ENCODE peak calls at places on chromosomes 1 and 21, in eight cellular contexts. N is HuH-7, V is GM04503, F is retina, D is HCEC 1CT, U is T-helper 2 cell, L is GF-D8, P is aorta. C is an unnamed sample.

GRCh38 chr1:86429122-86429725 is 5.3 kb downstream of the CLCA2 start:
- DNase-seq in N (no peak), V (no peak), F (no peak), D (no peak), U (no peak), L (no peak), P (no peak), C (no peak)

GRCh38 chr1:50827546-50827945 is 132.5 kb downstream of the FAF1 start:
- DNase-seq in N (no peak), V (no peak), F (no peak), D (no peak), U (no peak), L (no peak), P (no peak), C (no peak)

GRCh38 chr1:164320780-164321683 is 238.0 kb upstream of the PBX1 start:
- DNase-seq in N (peak; percentile 18), V (no peak), F (peak; percentile 77), D (peak; percentile 8), U (no peak), L (no peak), P (no peak), C (no peak)

GRCh38 chr1:200269256-200269655 is 140.6 kb downstream of the ZNF281 start:
- DNase-seq in N (no peak), V (no peak), F (no peak), D (no peak), U (no peak), L (no peak), P (no peak), C (no peak)

GRCh38 chr1:109828756-109829505 is 65.2 kb upstream of the EPS8L3 start:
- DNase-seq in N (no peak), V (no peak), F (no peak), D (peak; percentile 23), U (no peak), L (no peak), P (no peak), C (no peak)

GRCh38 chr1:197638316-197638715 is 137.0 kb downstream of the DENND1B start:
- DNase-seq in N (no peak), V (no peak), F (peak; percentile 26), D (no peak), U (no peak), L (no peak), P (no peak), C (no peak)

GRCh38 chr21:29152936-29153335 is 22.5 kb downstream of the MAP3K7CL start:
- DNase-seq in N (no peak), V (no peak), F (no peak), D (no peak), U (no peak), L (no peak), P (no peak), C (no peak)

GRCh38 chr1:147475488-147475887 is 65.8 kb upstream of the BCL9 start:
- DNase-seq in N (no peak), V (no peak), F (no peak), D (no peak), U (no peak), L (no peak), P (no peak), C (no peak)

GRCh38 chr1:67683736-67684525 is 1.1 kb upstream of the GADD45A start:
- DNase-seq in N (no peak), V (no peak), F (no peak), D (peak; percentile 54), U (no peak), L (no peak), P (no peak), C (no peak)

GRCh38 chr1:161188381-161188780 is 10.5 kb downstream of the ADAMTS4 start:
- DNase-seq in N (no peak), V (no peak), F (no peak), D (no peak), U (no peak), L (no peak), P (no peak), C (no peak)

GRCh38 chr1:97304366-97304765 is 582.8 kb downstream of the PTBP2 start:
- DNase-seq in N (no peak), V (no peak), F (peak; percentile 35), D (no peak), U (no peak), L (no peak), P (no peak), C (no peak)

GRCh38 chr1:102970496-102971078 is 137.7 kb downstream of the COL11A1 start:
- DNase-seq in N (peak; percentile 10), V (peak; percentile 5), F (peak; percentile 33), D (peak; percentile 76), U (no peak), L (no peak), P (no peak), C (peak; percentile 9)

GRCh38 chr1:205543351-205544305 is 39.2 kb downstream of the CDK18 start:
- DNase-seq in N (no peak), V (peak; percentile 51), F (peak; percentile 82), D (peak; percentile 54), U (no peak), L (no peak), P (peak; percentile 92), C (peak; percentile 50)

GRCh38 chr1:11502516-11502915 is 23.6 kb downstream of the DISP3 start:
- DNase-seq in N (no peak), V (no peak), F (no peak), D (no peak), U (no peak), L (no peak), P (no peak), C (no peak)

GRCh38 chr1:186519981-186520380 is 59.1 kb upstream of the PDC start:
- DNase-seq in N (no peak), V (no peak), F (no peak), D (no peak), U (no peak), L (no peak), P (no peak), C (no peak)

GRCh38 chr1:156616463-156616862 is 2.8 kb upstream of the HAPLN2 start:
- DNase-seq in N (peak; percentile 73), V (no peak), F (no peak), D (no peak), U (no peak), L (no peak), P (peak; percentile 53), C (no peak)

GRCh38 chr1:108955111-108955510 is 8.2 kb downstream of the CLCC1 start:
- DNase-seq in N (no peak), V (no peak), F (no peak), D (no peak), U (no peak), L (no peak), P (no peak), C (no peak)

GRCh38 chr1:228986093-228986904 is 251.0 kb downstream of the RHOU start:
- DNase-seq in N (no peak), V (no peak), F (no peak), D (no peak), U (no peak), L (no peak), P (peak; percentile 88), C (no peak)

GRCh38 chr21:46454634-46455390 is 3.9 kb upstream of the DIP2A start:
- DNase-seq in N (no peak), V (no peak), F (no peak), D (no peak), U (no peak), L (no peak), P (no peak), C (no peak)

GRCh38 chr1:6208723-6209660 is 3.1 kb downstream of the RNF207 start:
- DNase-seq in N (no peak), V (no peak), F (peak; percentile 82), D (no peak), U (no peak), L (peak; percentile 43), P (no peak), C (no peak)

GRCh38 chr1:41109316-41110263 is 88.1 kb upstream of the SLFNL1 start:
- DNase-seq in N (peak; percentile 30), V (peak; percentile 82), F (no peak), D (peak; percentile 88), U (no peak), L (peak; percentile 85), P (no peak), C (peak; percentile 88)

GRCh38 chr1:245961137-245961540 is 545.9 kb downstream of the SMYD3 start:
- DNase-seq in N (no peak), V (no peak), F (no peak), D (peak; percentile 63), U (no peak), L (no peak), P (no peak), C (no peak)

GRCh38 chr1:10459185-10459584 is 9.4 kb downstream of the CORT start:
- DNase-seq in N (peak; percentile 37), V (peak; percentile 42), F (no peak), D (peak; percentile 72), U (no peak), L (no peak), P (no peak), C (peak; percentile 78)

GRCh38 chr1:43368646-43369020 is 822 bp upstream of the ELOVL1 start:
- DNase-seq in N (no peak), V (no peak), F (no peak), D (no peak), U (no peak), L (no peak), P (no peak), C (no peak)

GRCh38 chr1:224189561-224189960 is 6.5 kb downstream of the DEGS1 start:
- DNase-seq in N (no peak), V (no peak), F (no peak), D (no peak), U (no peak), L (no peak), P (no peak), C (no peak)

GRCh38 chr1:213439703-213440102 is 388.7 kb downstream of the RPS6KC1 start:
- DNase-seq in N (no peak), V (no peak), F (no peak), D (no peak), U (no peak), L (no peak), P (no peak), C (no peak)

GRCh38 chr21:42404534-42404933 is 832 bp downstream of the UBASH3A start:
- DNase-seq in N (no peak), V (no peak), F (no peak), D (no peak), U (no peak), L (no peak), P (peak; percentile 33), C (no peak)

GRCh38 chr1:39205102-39205780 is 746 bp downstream of the MACF1 start:
- DNase-seq in N (no peak), V (peak; percentile 42), F (no peak), D (peak; percentile 72), U (no peak), L (peak; percentile 72), P (no peak), C (no peak)

GRCh38 chr1:100050139-100050538 is 80.3 kb downstream of the SLC35A3 start:
- DNase-seq in N (no peak), V (no peak), F (no peak), D (no peak), U (no peak), L (no peak), P (no peak), C (no peak)

GRCh38 chr1:151510020-151510405 is 1.2 kb upstream of the CGN start:
- DNase-seq in N (peak; percentile 48), V (no peak), F (peak; percentile 28), D (no peak), U (no peak), L (no peak), P (no peak), C (no peak)

GRCh38 chr21:37074195-37074510 is 1.1 kb downstream of the TTC3 start:
- DNase-seq in N (peak; percentile 10), V (no peak), F (no peak), D (peak; percentile 2), U (no peak), L (no peak), P (no peak), C (no peak)

GRCh38 chr1:147545133-147545532 is 3.8 kb downstream of the BCL9 start:
- DNase-seq in N (no peak), V (no peak), F (no peak), D (peak; percentile 38), U (peak; percentile 74), L (no peak), P (no peak), C (peak; percentile 55)

GRCh38 chr1:31628931-31629582 is 11.6 kb downstream of the HCRTR1 start:
- DNase-seq in N (no peak), V (no peak), F (no peak), D (no peak), U (no peak), L (no peak), P (peak; percentile 67), C (no peak)

GRCh38 chr1:228308628-228309547 is 97.7 kb downstream of the TRIM11 start:
- DNase-seq in N (peak; percentile 62), V (no peak), F (no peak), D (no peak), U (no peak), L (no peak), P (peak; percentile 52), C (no peak)

C was measured in non-pigmented ciliary epithelial cell.